ENCODE peak calls at places on chromosome 21, in five cellular contexts. W is GM04504, D is HS-5, F is T-helper 9 cell, B is T47D. S is an unnamed sample.

GRCh38 chr21:45869121-45870007 is 112.2 kb upstream of the COL6A1 start:
- DNase-seq in W (no peak), D (peak), F (no peak), B (no peak), S (peak)

GRCh38 chr21:45618846-45619485 is 24.6 kb upstream of the PCBP3 start:
- DNase-seq in W (no peak), D (no peak), F (no peak), B (no peak), S (no peak)

GRCh38 chr21:35428489-35428888 is 379.4 kb upstream of the RUNX1 start:
- DNase-seq in W (no peak), D (no peak), F (no peak), B (no peak), S (peak)

GRCh38 chr21:24255591-24255990 is 1351.7 kb downstream of the MRPL39 start:
- DNase-seq in W (no peak), D (no peak), F (no peak), B (no peak), S (no peak)

GRCh38 chr21:40143822-40144525 is 276.7 kb downstream of the PCP4 start:
- DNase-seq in W (peak), D (no peak), F (peak), B (peak), S (peak)

GRCh38 chr21:20026517-20026916 is 971.7 kb upstream of the NCAM2 start:
- DNase-seq in W (no peak), D (no peak), F (no peak), B (no peak), S (no peak)

GRCh38 chr21:16572032-16572431 is 842.2 kb downstream of the USP25 start:
- DNase-seq in W (no peak), D (no peak), F (no peak), B (no peak), S (no peak)

GRCh38 chr21:45162809-45163208 is 88.4 kb downstream of the ADARB1 start:
- DNase-seq in W (no peak), D (no peak), F (no peak), B (no peak), S (no peak)

GRCh38 chr21:45357436-45358260 is 47.3 kb upstream of the COL18A1 start:
- DNase-seq in W (no peak), D (no peak), F (no peak), B (no peak), S (no peak)

GRCh38 chr21:31289702-31290101 is 54.4 kb downstream of the TIAM1 start:
- DNase-seq in W (no peak), D (no peak), F (no peak), B (no peak), S (no peak)

GRCh38 chr21:44732956-44733355 is 21.6 kb upstream of the TSPEAR start:
- DNase-seq in W (no peak), D (no peak), F (no peak), B (no peak), S (no peak)

GRCh38 chr21:34351786-34352241 is 12.0 kb upstream of the KCNE2 start:
- DNase-seq in W (no peak), D (no peak), F (no peak), B (peak), S (peak)

GRCh38 chr21:45505416-45506021 is 36.7 kb downstream of the SLC19A1 start:
- DNase-seq in W (no peak), D (no peak), F (no peak), B (peak), S (no peak)

GRCh38 chr21:32499249-32500055 is 85.9 kb downstream of the TCP10L start:
- DNase-seq in W (no peak), D (no peak), F (no peak), B (no peak), S (peak)

GRCh38 chr21:18725653-18726052 is 322.1 kb upstream of the TMPRSS15 start:
- DNase-seq in W (no peak), D (no peak), F (no peak), B (no peak), S (no peak)

GRCh38 chr21:45580181-45580575 is 37.9 kb upstream of the SLC19A1 start:
- DNase-seq in W (no peak), D (no peak), F (no peak), B (no peak), S (no peak)

GRCh38 chr21:15857740-15858139 is 128.0 kb downstream of the USP25 start:
- DNase-seq in W (no peak), D (no peak), F (no peak), B (no peak), S (no peak)

GRCh38 chr21:16587141-16587570 is 857.4 kb downstream of the USP25 start:
- DNase-seq in W (no peak), D (no peak), F (no peak), B (peak), S (peak)

GRCh38 chr21:42552407-42553336 is 39.0 kb downstream of the SLC37A1 start:
- DNase-seq in W (no peak), D (no peak), F (no peak), B (no peak), S (no peak)

GRCh38 chr21:32368386-32368785 is 24.4 kb downstream of the URB1 start:
- DNase-seq in W (no peak), D (no peak), F (no peak), B (peak), S (no peak)

GRCh38 chr21:44074315-44074958 is 32.8 kb upstream of the PWP2 start:
- DNase-seq in W (no peak), D (no peak), F (no peak), B (no peak), S (no peak)

GRCh38 chr21:44999428-44999971 is 59.7 kb downstream of the SLX9 start:
- DNase-seq in W (no peak), D (no peak), F (no peak), B (no peak), S (no peak)

GRCh38 chr21:15539376-15539775 is 190.4 kb upstream of the USP25 start:
- DNase-seq in W (no peak), D (no peak), F (no peak), B (no peak), S (no peak)

GRCh38 chr21:15210235-15210678 is 145.5 kb upstream of the NRIP1 start:
- DNase-seq in W (no peak), D (peak), F (no peak), B (peak), S (no peak)

GRCh38 chr21:42469272-42469671 is 26.8 kb downstream of the RSPH1 start:
- DNase-seq in W (no peak), D (no peak), F (no peak), B (no peak), S (no peak)

GRCh38 chr21:35254752-35255138 is 205.6 kb upstream of the RUNX1 start:
- DNase-seq in W (no peak), D (no peak), F (no peak), B (no peak), S (no peak)

GRCh38 chr21:44395260-44395659 is 41.8 kb downstream of the TRPM2 start:
- DNase-seq in W (no peak), D (no peak), F (no peak), B (no peak), S (no peak)

S was measured in astrocyte of the hippocampus.